ENCODE peak calls at places on chromosomes 7 and 10, in four cellular contexts. P is HepG2, U is H1, F is GM12878. Z is an unnamed sample.

GRCh38 chr10:61640876-61641275 is 21.9 kb upstream of the CABCOCO1 start:
- DNase-seq in P (no peak), U (no peak), F (no peak), Z (no peak)

GRCh38 chr7:940599-941408 is 13.7 kb downstream of the ADAP1 start:
- DNase-seq in P (no peak), U (no peak), F (no peak), Z (no peak)

GRCh38 chr10:101630420-101630920 is 42.3 kb downstream of the DPCD start:
- DNase-seq in P (peak), U (no peak), F (no peak), Z (no peak)

GRCh38 chr10:43869669-43870322 is 221.1 kb upstream of the ZNF32 start:
- DNase-seq in P (no peak), U (no peak), F (no peak), Z (no peak)

GRCh38 chr7:13633857-13634256 is 355.6 kb downstream of the ETV1 start:
- DNase-seq in P (no peak), U (no peak), F (no peak), Z (no peak)

GRCh38 chr7:115047968-115048720 is 126.2 kb downstream of the MDFIC start:
- DNase-seq in P (no peak), U (no peak), F (no peak), Z (no peak)

GRCh38 chr7:115754226-115754625 is 276.3 kb downstream of the TFEC start:
- DNase-seq in P (no peak), U (no peak), F (no peak), Z (no peak)

GRCh38 chr10:30587522-30588031 is 42.0 kb downstream of the LYZL2 start:
- DNase-seq in P (peak), U (no peak), F (peak), Z (no peak)

GRCh38 chr10:7571992-7572391 is 94.8 kb downstream of the ITIH5 start:
- DNase-seq in P (no peak), U (no peak), F (no peak), Z (no peak)

GRCh38 chr7:25557379-25557916 is 329.2 kb upstream of the NPVF start:
- DNase-seq in P (no peak), U (no peak), F (no peak), Z (no peak)

GRCh38 chr7:39265912-39266591 is 288.3 kb downstream of the POU6F2 start:
- DNase-seq in P (no peak), U (no peak), F (no peak), Z (peak)

GRCh38 chr10:3107426-3107961 is 40.1 kb downstream of the PFKP start:
- DNase-seq in P (no peak), U (no peak), F (no peak), Z (no peak)

GRCh38 chr7:91089382-91089963 is 174.8 kb upstream of the FZD1 start:
- DNase-seq in P (peak), U (no peak), F (no peak), Z (no peak)

DNA sequence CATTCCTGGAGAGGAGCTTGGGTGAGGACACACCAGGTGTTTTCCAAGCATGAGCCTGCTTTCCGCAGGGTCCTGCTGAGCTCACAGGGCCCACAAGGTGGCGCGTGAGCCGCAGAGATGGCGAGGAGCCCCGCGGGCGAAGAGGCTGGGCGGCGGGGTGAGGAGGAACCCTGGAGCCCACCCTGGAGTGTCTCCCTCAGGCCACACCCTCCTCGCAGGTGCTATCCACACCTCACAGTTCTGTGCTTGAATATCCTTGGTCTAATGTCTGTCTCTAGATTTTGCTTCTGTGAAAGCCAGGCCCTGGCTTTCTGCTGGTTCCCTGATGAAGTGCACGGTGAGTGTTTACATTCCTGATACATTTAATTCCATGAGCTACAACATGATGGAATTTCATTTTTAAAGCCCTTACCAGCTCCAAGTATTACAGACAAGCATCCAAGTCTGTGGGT is 433.6 kb downstream of the ACTR3B start:
- DNase-seq in P (peak), U (peak), F (no peak), Z (peak)
- TF ChIP-seq SUZ12 in P (no peak), U (no peak), F (no peak), Z (no peak)

DNA sequence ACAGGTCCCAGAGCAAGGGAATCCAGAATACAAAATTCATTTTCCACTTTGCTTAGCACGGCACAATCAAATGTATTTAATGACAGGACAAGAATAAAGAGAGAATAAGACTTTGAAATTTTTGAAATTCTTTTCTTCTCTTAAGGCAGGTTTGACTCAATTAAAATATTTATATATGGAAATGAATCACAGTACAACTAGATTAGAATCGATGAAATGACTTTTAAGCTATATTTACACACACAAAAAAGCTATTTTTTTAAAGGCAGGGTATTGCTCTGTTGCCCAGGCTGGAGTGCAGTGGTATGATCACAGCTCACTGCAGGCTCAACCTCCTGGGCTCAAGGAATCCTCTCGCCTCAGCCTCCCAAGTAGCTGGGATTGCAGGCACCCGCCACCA is 265.4 kb upstream of the SLC26A5 start:
- DNase-seq in P (no peak), U (no peak), F (no peak), Z (no peak)
- H3K4me3 ChIP-seq in P (no peak), U (no peak), F (no peak), Z (no peak)

DNA sequence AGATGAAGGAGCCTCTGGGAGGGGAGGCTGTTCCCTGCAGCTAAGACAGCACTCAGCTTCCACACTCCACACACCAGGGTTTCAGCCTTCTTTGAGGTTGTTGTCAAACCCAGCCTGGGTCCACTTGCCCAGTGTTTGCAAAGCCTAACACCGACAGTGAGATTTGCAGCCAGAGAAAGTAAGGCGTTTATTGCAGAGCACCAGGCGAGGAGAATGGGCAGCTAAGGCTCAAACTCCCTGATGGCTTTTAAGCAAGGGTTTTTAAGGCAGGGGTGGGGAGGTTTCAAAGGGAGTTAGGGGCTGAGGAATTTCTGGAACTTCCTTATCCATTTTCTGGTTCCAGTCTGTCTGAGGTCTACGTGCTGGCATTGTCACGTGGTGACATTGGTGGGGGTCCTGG is 4.7 kb upstream of the ZNF775 start:
- DNase-seq in P (no peak), U (no peak), F (no peak), Z (no peak)
- H3K9ac ChIP-seq in P (no peak), U (no peak), F (peak), Z (peak)

DNA sequence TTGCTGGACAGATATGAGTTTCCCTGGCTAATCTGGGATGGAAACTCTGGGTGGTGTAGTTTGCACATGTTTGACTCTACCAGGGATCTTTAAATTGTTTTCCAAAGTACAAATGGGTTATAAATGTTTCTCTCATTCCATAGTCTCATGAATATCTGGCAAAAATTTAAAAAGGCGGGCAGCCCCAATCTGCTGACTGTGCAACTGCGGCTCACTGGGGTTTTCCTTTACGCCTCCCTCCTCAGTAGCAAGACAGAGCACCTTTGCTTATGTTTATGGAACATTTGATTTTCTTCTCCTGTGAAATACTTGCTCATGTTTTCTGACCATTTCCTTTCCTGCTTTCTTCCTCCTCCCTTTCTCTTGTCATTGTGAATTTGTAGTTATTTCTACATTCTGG is 105.0 kb downstream of the ADAM12 start:
- DNase-seq in P (no peak), U (no peak), F (no peak), Z (no peak)
- TF ChIP-seq SUZ12 in P (no peak), U (no peak), F (no peak), Z (no peak)

GRCh38 chr10:91391915-91392314 is 18.2 kb upstream of the HECTD2 start:
- DNase-seq in P (no peak), U (no peak), F (no peak), Z (no peak)

GRCh38 chr10:91385686-91386085 is 24.5 kb upstream of the HECTD2 start:
- DNase-seq in P (no peak), U (no peak), F (no peak), Z (no peak)

GRCh38 chr10:91389636-91390512 is 20.3 kb upstream of the HECTD2 start:
- DNase-seq in P (peak), U (no peak), F (no peak), Z (no peak)
- H3K4me3 ChIP-seq in P (peak), U (no peak), F (no peak), Z (no peak)

GRCh38 chr7:22563621-22564241 is 63.7 kb upstream of the STEAP1B start:
- DNase-seq in P (no peak), U (no peak), F (no peak), Z (no peak)
- H3K9ac ChIP-seq in P (no peak), U (no peak), F (no peak), Z (peak)

Z was measured in NT2/D1.